ENCODE peak calls at places on chromosomes 1 and 21, in ten cellular contexts. C, I, Y, L, N, U, D, T, R and M are unnamed samples.

GRCh38 chr1:222814536-222815366 is at the start of gene DISP1:
- DNase-seq in C (peak), I (peak), Y (peak), L (peak), N (peak), U (peak), D (peak), T (peak), R (peak), M (peak)

GRCh38 chr1:13781907-13782633 is 82.1 kb downstream of the PRDM2 start:
- DNase-seq in C (no peak), I (peak), Y (no peak), L (peak), N (no peak), U (no peak), D (no peak), T (peak), R (peak), M (peak)

GRCh38 chr1:228650141-228650540 is 85.1 kb upstream of the RHOU start:
- DNase-seq in C (no peak), I (no peak), Y (no peak), L (no peak), N (no peak), U (no peak), D (no peak), T (no peak), R (no peak), M (no peak)

GRCh38 chr1:50369830-50370229 is 53.4 kb downstream of the DMRTA2 start:
- DNase-seq in C (no peak), I (no peak), Y (no peak), L (no peak), N (no peak), U (no peak), D (no peak), T (no peak), R (no peak), M (peak)

GRCh38 chr1:230299148-230300006 is 126.8 kb downstream of the PGBD5 start:
- DNase-seq in C (no peak), I (no peak), Y (no peak), L (no peak), N (no peak), U (peak), D (no peak), T (no peak), R (no peak), M (no peak)

GRCh38 chr1:43302721-43303476 is 2.1 kb downstream of the TIE1 start:
- DNase-seq in C (no peak), I (peak), Y (no peak), L (no peak), N (no peak), U (peak), D (no peak), T (no peak), R (no peak), M (no peak)

GRCh38 chr1:209257454-209257853 is 326.1 kb upstream of the CAMK1G start:
- DNase-seq in C (no peak), I (no peak), Y (no peak), L (no peak), N (no peak), U (no peak), D (no peak), T (no peak), R (no peak), M (no peak)

GRCh38 chr1:52994658-52995057 is 67.4 kb upstream of the PODN start:
- DNase-seq in C (no peak), I (no peak), Y (no peak), L (no peak), N (no peak), U (no peak), D (no peak), T (no peak), R (no peak), M (no peak)

GRCh38 chr1:89200668-89201488 is 2.1 kb upstream of the GBP4 start:
- DNase-seq in C (no peak), I (no peak), Y (no peak), L (no peak), N (no peak), U (peak), D (no peak), T (peak), R (peak), M (no peak)

GRCh38 chr1:232519186-232519585 is 110.7 kb downstream of the SIPA1L2 start:
- DNase-seq in C (no peak), I (no peak), Y (peak), L (no peak), N (no peak), U (no peak), D (peak), T (no peak), R (no peak), M (no peak)

GRCh38 chr1:203321273-203322052 is 16.1 kb downstream of the BTG2 start:
- DNase-seq in C (no peak), I (no peak), Y (no peak), L (no peak), N (no peak), U (no peak), D (no peak), T (no peak), R (no peak), M (no peak)

GRCh38 chr21:46509760-46510159 is 51.1 kb downstream of the DIP2A start:
- DNase-seq in C (no peak), I (no peak), Y (no peak), L (no peak), N (no peak), U (peak), D (no peak), T (no peak), R (peak), M (no peak)

GRCh38 chr21:29205009-29205408 is 74.6 kb downstream of the MAP3K7CL start:
- DNase-seq in C (no peak), I (no peak), Y (no peak), L (no peak), N (no peak), U (no peak), D (no peak), T (no peak), R (no peak), M (no peak)

GRCh38 chr1:193283026-193283425 is 96.6 kb upstream of the B3GALT2 start:
- DNase-seq in C (no peak), I (no peak), Y (no peak), L (no peak), N (no peak), U (no peak), D (no peak), T (peak), R (peak), M (peak)

GRCh38 chr1:51982161-51982560 is 8.3 kb downstream of the RAB3B start:
- DNase-seq in C (no peak), I (no peak), Y (no peak), L (no peak), N (no peak), U (no peak), D (no peak), T (no peak), R (no peak), M (no peak)

GRCh38 chr1:163535807-163536206 is 214.1 kb downstream of the NUF2 start:
- DNase-seq in C (no peak), I (no peak), Y (no peak), L (peak), N (no peak), U (no peak), D (no peak), T (peak), R (peak), M (peak)

GRCh38 chr1:179146916-179147315 is 65.0 kb downstream of the TOR3A start:
- DNase-seq in C (no peak), I (no peak), Y (no peak), L (peak), N (no peak), U (no peak), D (no peak), T (peak), R (no peak), M (no peak)

GRCh38 chr1:234925440-234926251 is 203.0 kb downstream of the TOMM20 start:
- DNase-seq in C (peak), I (no peak), Y (no peak), L (peak), N (no peak), U (peak), D (no peak), T (peak), R (peak), M (peak)

GRCh38 chr1:205913451-205914204 is 29.6 kb downstream of the SLC26A9 start:
- DNase-seq in C (no peak), I (peak), Y (no peak), L (no peak), N (no peak), U (no peak), D (peak), T (peak), R (peak), M (no peak)

GRCh38 chr1:4006676-4007374 is 106.8 kb upstream of the C1orf174 start:
- DNase-seq in C (no peak), I (no peak), Y (no peak), L (no peak), N (no peak), U (no peak), D (no peak), T (no peak), R (no peak), M (no peak)

GRCh38 chr1:71031426-71031825 is 16.2 kb downstream of the PTGER3 start:
- DNase-seq in C (no peak), I (no peak), Y (no peak), L (peak), N (no peak), U (no peak), D (no peak), T (peak), R (no peak), M (no peak)

GRCh38 chr1:227486559-227486958 is 76.8 kb upstream of the ZNF678 start:
- DNase-seq in C (no peak), I (no peak), Y (no peak), L (no peak), N (no peak), U (no peak), D (no peak), T (no peak), R (no peak), M (no peak)

GRCh38 chr1:86429122-86429725 is 5.3 kb downstream of the CLCA2 start:
- DNase-seq in C (no peak), I (no peak), Y (no peak), L (no peak), N (no peak), U (no peak), D (no peak), T (peak), R (peak), M (peak)

GRCh38 chr1:2582401-2582800 is 4.2 kb upstream of the PRXL2B start:
- DNase-seq in C (no peak), I (peak), Y (no peak), L (no peak), N (no peak), U (no peak), D (no peak), T (no peak), R (peak), M (peak)